ENCODE peak calls at places on chromosome 19, in five cellular contexts. R is A172, N is T-helper 9 cell, L is psoas muscle, I is NCI-H1105. C is an unnamed sample.

GRCh38 chr19:48403606-48404005 is 10.1 kb downstream of the GRIN2D start:
- DNase-seq in I (no peak), R (peak; percentile 67), N (no peak), L (no peak), C (peak; percentile 14)

GRCh38 chr19:41646589-41647204 is 19.8 kb upstream of the CEACAM4 start:
- DNase-seq in L (no peak), N (peak; percentile 47), I (no peak), R (no peak), C (no peak)

GRCh38 chr19:45769821-45770191 is 754 bp upstream of the SIX5 start:
- DNase-seq in R (peak; percentile 31), I (peak; percentile 38), N (peak; percentile 47), L (no peak), C (no peak)

GRCh38 chr19:1491849-1492170 is 829 bp downstream of the REEP6 start:
- DNase-seq in R (no peak), L (peak; percentile 17), N (no peak), I (no peak), C (no peak)

GRCh38 chr19:8491574-8491973 is 10.9 kb downstream of the PRAM1 start:
- DNase-seq in R (no peak), I (no peak), L (no peak), N (no peak), C (no peak)

GRCh38 chr19:32307591-32307990 is 37.8 kb upstream of the ZNF507 start:
- DNase-seq in R (no peak), N (no peak), L (no peak), I (no peak), C (no peak)

GRCh38 chr19:3360494-3361383 is 5.6 kb upstream of the NFIC start:
- DNase-seq in L (peak; percentile 72), R (no peak), I (no peak), N (peak; percentile 60), C (no peak)

GRCh38 chr19:3407556-3408516 is 41.5 kb downstream of the NFIC start:
- DNase-seq in I (no peak), R (no peak), N (no peak), L (peak; percentile 61), C (no peak)

GRCh38 chr19:23823952-23824389 is 65.3 kb upstream of the ZNF681 start:
- DNase-seq in R (peak; percentile 3), N (peak; percentile 2), I (no peak), L (no peak), C (no peak)

GRCh38 chr19:16244091-16244490 is 46.4 kb downstream of the AP1M1 start:
- DNase-seq in N (no peak), R (no peak), L (no peak), I (no peak), C (no peak)

GRCh38 chr19:17318966-17319365 is 9.6 kb downstream of the DDA1 start:
- DNase-seq in R (no peak), N (no peak), L (no peak), I (no peak), C (no peak)

GRCh38 chr19:50311723-50312635 is 17.2 kb downstream of the KCNC3 start:
- DNase-seq in N (no peak), I (peak; percentile 60), L (no peak), R (peak; percentile 27), C (peak; percentile 79)

GRCh38 chr19:19532806-19533701 is 4.3 kb downstream of the YJEFN3 start:
- DNase-seq in N (no peak), L (no peak), I (no peak), R (no peak), C (no peak)

GRCh38 chr19:48064509-48064908 is 20.6 kb upstream of the CABP5 start:
- DNase-seq in I (no peak), N (no peak), R (no peak), L (no peak), C (no peak)

GRCh38 chr19:13986348-13986904 is 19.7 kb downstream of the RFX1 start:
- DNase-seq in R (peak; percentile 94), I (no peak), N (peak; percentile 99), L (peak; percentile 87), C (peak; percentile 30)

GRCh38 chr19:13530720-13531119 is 24.4 kb upstream of the CACNA1A start:
- DNase-seq in I (peak; percentile 2), R (no peak), N (no peak), L (no peak), C (no peak)

GRCh38 chr19:46513461-46514236 is 18.0 kb upstream of the PNMA8B start:
- DNase-seq in L (peak; percentile 82), R (peak; percentile 42), N (peak; percentile 83), I (peak; percentile 36), C (peak; percentile 45)

GRCh38 chr19:29724102-29724641 is 9.1 kb upstream of the C19orf12 start:
- DNase-seq in R (no peak), I (no peak), L (no peak), N (no peak), C (peak; percentile 28)

GRCh38 chr19:42794751-42795150 is 29.3 kb upstream of the PSG8 start:
- DNase-seq in R (no peak), I (no peak), L (no peak), N (no peak), C (no peak)

GRCh38 chr19:39407644-39408391 is 1.2 kb downstream of the ZFP36 start:
- DNase-seq in L (peak; percentile 51), I (no peak), N (peak; percentile 54), R (peak; percentile 35), C (no peak)